ENCODE peak calls at places on chromosome 5, in six cellular contexts. B is breast epithelium, M is omental fat pad, S is Calu3, I is stomach, Q is brain microvascular endothelial cell. F is an unnamed sample.

GRCh38 chr5:121019112-121019511 is 555.0 kb downstream of the PRR16 start:
- DNase-seq in B (no peak), I (no peak), M (no peak), Q (no peak), S (no peak), F (no peak)

GRCh38 chr5:112418412-112419049 is 546 bp downstream of the EPB41L4A start:
- DNase-seq in S (peak; percentile 4), Q (no peak), I (no peak), B (no peak), M (no peak), F (no peak)

GRCh38 chr5:82308997-82309670 is 31.0 kb upstream of the RPS23 start:
- DNase-seq in I (no peak), M (no peak), B (no peak), S (no peak), Q (no peak), F (no peak)

GRCh38 chr5:131462479-131462878 is 172.6 kb downstream of the RAPGEF6 start:
- DNase-seq in S (no peak), Q (no peak), B (no peak), M (no peak), I (no peak), F (no peak)

GRCh38 chr5:132095077-132095744 is 21.6 kb downstream of the CSF2 start:
- DNase-seq in B (no peak), Q (no peak), S (no peak), I (no peak), M (no peak), F (no peak)

GRCh38 chr5:82605441-82605973 is 327.4 kb upstream of the RPS23 start:
- DNase-seq in S (no peak), I (no peak), Q (no peak), B (no peak), M (no peak), F (no peak)

GRCh38 chr5:134637106-134637721 is 4.6 kb upstream of the SAR1B start:
- DNase-seq in I (peak; percentile 54), Q (no peak), S (peak; percentile 73), B (peak; percentile 68), M (no peak), F (no peak)

GRCh38 chr5:150442699-150443080 is 6.8 kb downstream of the RPS14 start:
- DNase-seq in I (no peak), Q (no peak), M (no peak), S (no peak), B (no peak), F (no peak)

GRCh38 chr5:71587709-71588532 is 781 bp downstream of the MCCC2 start:
- DNase-seq in Q (no peak), S (no peak), M (no peak), I (no peak), B (no peak), F (peak; percentile 33)

GRCh38 chr5:128199611-128200010 is 116.0 kb downstream of the SLC12A2 start:
- DNase-seq in I (no peak), S (no peak), Q (no peak), M (no peak), B (no peak), F (no peak)

GRCh38 chr5:73534001-73534547 is 31.4 kb downstream of the ANKRA2 start:
- DNase-seq in Q (no peak), B (no peak), M (no peak), I (no peak), S (no peak), F (no peak)

GRCh38 chr5:142543951-142544753 is 141.7 kb downstream of the FGF1 start:
- DNase-seq in S (no peak), B (no peak), I (no peak), Q (no peak), M (no peak), F (no peak)

GRCh38 chr5:68285857-68286611 is 70.5 kb downstream of the PIK3R1 start:
- DNase-seq in B (no peak), I (no peak), S (no peak), Q (no peak), M (no peak), F (no peak)

GRCh38 chr5:74177995-74178394 is 462.5 kb downstream of the ENC1 start:
- DNase-seq in M (no peak), Q (no peak), I (no peak), S (no peak), B (no peak), F (no peak)

GRCh38 chr5:67515020-67515689 is 318.6 kb upstream of the CD180 start:
- DNase-seq in M (no peak), B (no peak), I (no peak), S (no peak), Q (no peak), F (no peak)

GRCh38 chr5:144156767-144157171 is 13.7 kb downstream of the YIPF5 start:
- DNase-seq in S (no peak), Q (no peak), I (no peak), M (no peak), B (no peak), F (no peak)

GRCh38 chr5:82924990-82925385 is 152.2 kb downstream of the TMEM167A start:
- DNase-seq in M (no peak), Q (peak; percentile 56), S (no peak), B (no peak), I (no peak), F (no peak)

GRCh38 chr5:82635561-82636288 is 357.6 kb upstream of the RPS23 start:
- DNase-seq in B (no peak), Q (peak; percentile 93), M (no peak), I (no peak), S (peak; percentile 72), F (no peak)

GRCh38 chr5:153084476-153084875 is 406.0 kb upstream of the GRIA1 start:
- DNase-seq in I (no peak), M (no peak), B (no peak), Q (no peak), S (no peak), F (no peak)

GRCh38 chr5:122933926-122934325 is 88.5 kb downstream of the SNX24 start:
- DNase-seq in B (no peak), I (no peak), S (no peak), M (no peak), Q (no peak), F (no peak)

GRCh38 chr5:111447822-111448221 is 64.5 kb downstream of the STARD4 start:
- DNase-seq in S (no peak), Q (no peak), I (no peak), M (no peak), B (no peak), F (no peak)

GRCh38 chr5:76616206-76616605 is 7.0 kb downstream of the F2RL2 start:
- DNase-seq in M (no peak), Q (no peak), S (no peak), I (no peak), B (no peak), F (no peak)

GRCh38 chr5:96094904-96095303 is 133.3 kb upstream of the ELL2 start:
- DNase-seq in Q (no peak), M (no peak), I (no peak), S (no peak), B (no peak), F (no peak)

GRCh38 chr5:65017636-65018035 is 248.9 kb downstream of the CWC27 start:
- DNase-seq in M (no peak), S (no peak), Q (no peak), B (no peak), I (no peak), F (no peak)

GRCh38 chr5:10832421-10832820 is 71.4 kb upstream of the DAP start:
- DNase-seq in S (no peak), Q (no peak), I (no peak), M (no peak), B (no peak), F (no peak)

GRCh38 chr5:103232393-103232999 is 26.1 kb upstream of the MACIR start:
- DNase-seq in I (no peak), B (no peak), S (peak; percentile 30), M (no peak), Q (peak; percentile 58), F (peak; percentile 23)

GRCh38 chr5:161600156-161600555 is 53.6 kb upstream of the GABRB2 start:
- DNase-seq in S (no peak), B (no peak), Q (no peak), M (no peak), I (no peak), F (no peak)

GRCh38 chr5:106376522-106376921 is 1294.2 kb downstream of the EFNA5 start:
- DNase-seq in Q (no peak), B (no peak), S (no peak), I (no peak), M (no peak), F (no peak)

GRCh38 chr5:8598996-8599395 is 730.0 kb downstream of the MTRR start:
- DNase-seq in B (no peak), M (no peak), I (no peak), S (no peak), Q (no peak), F (no peak)
- TF ChIP-seq CTCF in B (no peak), M (no peak), I (no peak), S (no peak), Q (no peak), F (no peak)

GRCh38 chr5:57303985-57304384 is 130.1 kb downstream of the GPBP1 start:
- DNase-seq in M (no peak), I (no peak), B (no peak), Q (no peak), S (peak; percentile 14), F (no peak)
- TF ChIP-seq CTCF in M (no peak), I (no peak), B (no peak), Q (peak; percentile 34), S (peak; percentile 15), F (no peak)

GRCh38 chr5:38736089-38736488 is 109.7 kb upstream of the OSMR start:
- DNase-seq in B (no peak), M (no peak), Q (no peak), S (no peak), I (no peak), F (no peak)

GRCh38 chr5:38738898-38739743 is 106.7 kb upstream of the OSMR start:
- DNase-seq in B (no peak), M (no peak), Q (no peak), I (no peak), S (no peak), F (no peak)

GRCh38 chr5:38731461-38731860 is 114.4 kb upstream of the OSMR start:
- DNase-seq in I (no peak), B (no peak), S (no peak), M (no peak), Q (no peak), F (no peak)

DNA sequence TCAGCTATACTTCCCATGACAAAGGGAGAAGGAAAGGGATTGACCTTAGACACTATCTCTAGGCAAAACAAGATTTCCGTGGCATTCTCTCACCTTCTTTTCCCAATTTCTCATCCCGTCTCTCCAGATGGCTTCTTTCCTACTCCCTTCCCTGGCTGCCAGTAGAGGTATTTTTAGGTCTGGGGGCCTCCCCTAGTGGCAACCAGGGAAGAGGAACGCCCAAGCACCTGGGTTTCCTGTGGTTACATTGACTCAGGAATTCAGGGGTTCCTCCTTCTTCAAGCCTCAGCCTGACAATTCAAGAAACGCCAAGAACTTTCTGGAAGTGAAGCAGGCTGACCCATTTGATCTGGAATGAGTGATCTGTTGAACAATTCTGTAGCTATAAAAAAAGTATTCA is 111.5 kb upstream of the OSMR start:
- DNase-seq in M (no peak), Q (no peak), I (no peak), B (no peak), S (no peak), F (no peak)
- TF ChIP-seq CTCF in M (no peak), Q (no peak), I (no peak), B (no peak), S (no peak), F (no peak)

DNA sequence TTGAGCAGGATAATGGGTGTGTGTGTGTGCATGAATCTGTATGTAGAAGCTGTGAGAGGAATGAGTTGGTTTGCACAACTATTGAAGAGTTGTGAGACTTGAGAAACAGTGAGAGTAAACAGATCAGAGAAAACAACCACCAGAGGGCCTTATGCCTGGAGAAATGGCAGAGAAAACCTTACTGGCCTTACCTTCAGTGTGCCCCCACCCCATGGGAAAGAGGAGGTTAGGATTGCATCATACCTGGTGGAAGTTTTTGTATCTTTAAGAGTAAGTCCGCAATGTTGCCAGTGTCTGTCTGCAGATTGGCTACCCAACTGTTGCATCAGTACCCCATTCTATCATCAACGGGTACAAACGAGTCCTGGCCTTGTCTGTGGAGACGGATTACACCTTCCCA is 1909.4 kb upstream of the WWC1 start:
- DNase-seq in S (peak; percentile 7), B (no peak), I (no peak), M (no peak), Q (no peak), F (no peak)
- TF ChIP-seq CTCF in S (no peak), B (no peak), I (no peak), M (no peak), Q (peak; percentile 10), F (no peak)

F was measured in GM10248.